ENCODE peak calls at places on chromosomes 1 and 21, in eight cellular contexts. P, I, H, J, V, S, L and E are unnamed samples.

GRCh38 chr1:1763657-1764621 is 14.3 kb downstream of the NADK start:
- DNase-seq in P (no peak), I (peak), H (peak), J (peak), V (peak), S (no peak), L (no peak), E (peak)

GRCh38 chr1:5140136-5140535 is 485.7 kb downstream of the AJAP1 start:
- DNase-seq in P (no peak), I (no peak), H (no peak), J (no peak), V (no peak), S (no peak), L (no peak), E (no peak)

GRCh38 chr1:26161408-26162219 is 2.7 kb downstream of the FAM110D start:
- DNase-seq in P (peak), I (peak), H (peak), J (peak), V (no peak), S (peak), L (peak), E (peak)

GRCh38 chr1:109764561-109765482 is 1.1 kb upstream of the EPS8L3 start:
- DNase-seq in P (no peak), I (no peak), H (peak), J (no peak), V (peak), S (peak), L (no peak), E (peak)

GRCh38 chr1:248818505-248819374 is 7.0 kb downstream of the SH3BP5L start:
- DNase-seq in P (no peak), I (no peak), H (no peak), J (no peak), V (peak), S (no peak), L (no peak), E (peak)

GRCh38 chr1:112389689-112390088 is 6.3 kb upstream of the CTTNBP2NL start:
- DNase-seq in P (no peak), I (no peak), H (no peak), J (no peak), V (no peak), S (no peak), L (no peak), E (no peak)

GRCh38 chr1:182385885-182386853 is 5.4 kb downstream of the GLUL start:
- DNase-seq in P (no peak), I (no peak), H (no peak), J (no peak), V (no peak), S (no peak), L (no peak), E (no peak)

GRCh38 chr1:55310517-55310927 is 95.4 kb upstream of the USP24 start:
- DNase-seq in P (no peak), I (peak), H (no peak), J (no peak), V (no peak), S (no peak), L (no peak), E (peak)

GRCh38 chr21:38787461-38788274 is 18.1 kb upstream of the ETS2 start:
- DNase-seq in P (no peak), I (peak), H (peak), J (no peak), V (peak), S (no peak), L (no peak), E (peak)

GRCh38 chr1:61223140-61223539 is 140.8 kb downstream of the NFIA start:
- DNase-seq in P (no peak), I (no peak), H (no peak), J (no peak), V (no peak), S (no peak), L (no peak), E (no peak)

GRCh38 chr1:57132993-57133614 is 167.3 kb upstream of the C8B start:
- DNase-seq in P (no peak), I (no peak), H (no peak), J (no peak), V (no peak), S (no peak), L (no peak), E (no peak)

GRCh38 chr1:72282271-72282656 is at the start of gene NEGR1:
- DNase-seq in P (peak), I (peak), H (peak), J (peak), V (peak), S (peak), L (peak), E (peak)

GRCh38 chr1:235567812-235568444 is 63.7 kb upstream of the B3GALNT2 start:
- DNase-seq in P (no peak), I (no peak), H (no peak), J (no peak), V (no peak), S (no peak), L (no peak), E (peak)

GRCh38 chr1:24957808-24958752 is 28.0 kb upstream of the RUNX3 start:
- DNase-seq in P (no peak), I (no peak), H (no peak), J (no peak), V (no peak), S (no peak), L (no peak), E (no peak)

GRCh38 chr1:230983811-230984210 is 4.9 kb downstream of the ARV1 start:
- DNase-seq in P (no peak), I (no peak), H (no peak), J (no peak), V (no peak), S (no peak), L (no peak), E (no peak)

GRCh38 chr1:9452516-9453158 is 86.6 kb upstream of the SLC25A33 start:
- DNase-seq in P (no peak), I (no peak), H (peak), J (no peak), V (no peak), S (no peak), L (no peak), E (no peak)

GRCh38 chr1:94258873-94259331 is 21.5 kb upstream of the ARHGAP29 start:
- DNase-seq in P (no peak), I (peak), H (peak), J (peak), V (peak), S (no peak), L (no peak), E (peak)

GRCh38 chr21:31195334-31196015 is 148.6 kb downstream of the TIAM1 start:
- DNase-seq in P (no peak), I (no peak), H (no peak), J (no peak), V (no peak), S (no peak), L (no peak), E (no peak)

GRCh38 chr1:41578712-41579335 is 94.3 kb upstream of the EDN2 start:
- DNase-seq in P (peak), I (peak), H (no peak), J (no peak), V (no peak), S (no peak), L (peak), E (peak)

GRCh38 chr1:32758795-32759430 is 56.3 kb upstream of the SYNC start:
- DNase-seq in P (peak), I (no peak), H (no peak), J (no peak), V (no peak), S (no peak), L (no peak), E (peak)
- H3K27ac ChIP-seq in P (no peak), I (no peak), H (peak), J (no peak), V (peak), S (peak), L (no peak), E (no peak)

GRCh38 chr1:246617768-246618167 is 51.5 kb downstream of the CNST start:
- DNase-seq in P (no peak), I (no peak), H (peak), J (no peak), V (peak), S (no peak), L (no peak), E (no peak)

GRCh38 chr1:246622035-246622652 is 55.9 kb downstream of the CNST start:
- DNase-seq in P (no peak), I (peak), H (no peak), J (no peak), V (no peak), S (no peak), L (no peak), E (no peak)

GRCh38 chr1:246613131-246613758 is 47.0 kb downstream of the CNST start:
- DNase-seq in P (no peak), I (no peak), H (no peak), J (no peak), V (no peak), S (no peak), L (no peak), E (no peak)

GRCh38 chr1:246618240-246618639 is 52.0 kb downstream of the CNST start:
- DNase-seq in P (no peak), I (no peak), H (no peak), J (no peak), V (no peak), S (no peak), L (peak), E (no peak)

GRCh38 chr1:246617156-246617555 is 50.9 kb downstream of the CNST start:
- DNase-seq in P (no peak), I (no peak), H (no peak), J (no peak), V (no peak), S (no peak), L (no peak), E (no peak)
- H3K4me3 ChIP-seq in P (no peak), I (no peak), H (no peak), J (no peak), V (no peak), S (no peak), L (no peak), E (no peak)

GRCh38 chr1:194485432-194485831 is 1299.0 kb upstream of the B3GALT2 start:
- DNase-seq in P (no peak), I (no peak), H (no peak), J (no peak), V (no peak), S (no peak), L (no peak), E (no peak)
- H3K27ac ChIP-seq in P (no peak), I (no peak), H (no peak), J (no peak), V (no peak), S (no peak), L (no peak), E (no peak)

GRCh38 chr1:243725846-243726245 is 124.2 kb downstream of the AKT3 start:
- DNase-seq in P (no peak), I (no peak), H (no peak), J (no peak), V (no peak), S (no peak), L (no peak), E (no peak)

GRCh38 chr1:243728192-243728570 is 121.9 kb downstream of the AKT3 start:
- DNase-seq in P (no peak), I (no peak), H (no peak), J (no peak), V (no peak), S (no peak), L (no peak), E (no peak)

GRCh38 chr1:243729956-243730355 is 120.1 kb downstream of the AKT3 start:
- DNase-seq in P (no peak), I (no peak), H (no peak), J (no peak), V (no peak), S (no peak), L (no peak), E (no peak)

GRCh38 chr1:243726792-243727502 is 123.1 kb downstream of the AKT3 start:
- DNase-seq in P (no peak), I (no peak), H (no peak), J (no peak), V (no peak), S (no peak), L (no peak), E (no peak)

GRCh38 chr1:243727503-243728191 is 122.4 kb downstream of the AKT3 start:
- DNase-seq in P (no peak), I (no peak), H (no peak), J (no peak), V (no peak), S (no peak), L (no peak), E (no peak)
- H3K4me3 ChIP-seq in P (no peak), I (no peak), H (no peak), J (no peak), V (no peak), S (no peak), L (no peak), E (no peak)

GRCh38 chr1:226366290-226366689 is 41.6 kb downstream of the PARP1 start:
- DNase-seq in P (no peak), I (peak), H (no peak), J (no peak), V (no peak), S (no peak), L (no peak), E (peak)
- H3K27ac ChIP-seq in P (no peak), I (no peak), H (no peak), J (no peak), V (no peak), S (no peak), L (no peak), E (no peak)

DNA sequence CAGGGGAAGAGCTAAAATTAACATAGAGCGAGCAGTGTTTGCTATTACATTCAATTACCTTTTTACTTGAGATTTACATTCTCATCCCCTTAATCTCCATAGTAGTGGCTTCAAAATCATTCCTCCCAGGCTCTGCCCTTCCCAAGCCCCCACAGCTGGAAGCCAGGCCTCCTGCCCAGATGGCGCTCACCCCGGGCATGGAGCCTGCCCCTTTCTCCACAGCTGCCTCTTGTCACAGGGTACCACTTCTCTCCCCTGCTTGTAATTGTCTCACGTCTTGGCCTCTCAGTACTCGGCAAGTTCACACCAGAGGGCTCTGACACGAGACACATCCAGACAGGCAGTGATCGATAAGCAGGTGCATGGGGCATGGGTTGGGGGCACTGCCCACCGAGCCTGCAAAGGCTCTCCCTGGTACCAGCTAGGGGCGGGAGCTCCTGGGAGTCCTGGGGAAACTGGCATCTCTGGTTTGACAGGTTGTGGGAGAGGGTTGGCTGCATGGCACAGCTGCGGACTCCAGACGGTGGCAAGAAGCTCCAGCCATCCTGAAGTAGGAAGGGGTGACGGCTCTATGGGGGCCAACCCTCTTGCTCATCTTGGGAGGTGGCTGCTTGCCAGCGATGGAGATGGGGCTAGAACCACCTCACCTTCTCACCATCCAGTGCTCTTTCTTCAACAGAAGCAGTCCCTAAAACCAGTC is 20.1 kb downstream of the CASZ1 start:
- DNase-seq in P (no peak), I (no peak), H (peak), J (no peak), V (no peak), S (no peak), L (no peak), E (no peak)
- H3K4me3 ChIP-seq in P (no peak), I (no peak), H (no peak), J (no peak), V (no peak), S (no peak), L (no peak), E (no peak)

GRCh38 chr1:51638350-51638749 is 21.5 kb downstream of the OSBPL9 start:
- DNase-seq in P (no peak), I (no peak), H (no peak), J (no peak), V (no peak), S (no peak), L (no peak), E (no peak)

GRCh38 chr1:51635611-51636010 is 18.7 kb downstream of the OSBPL9 start:
- DNase-seq in P (no peak), I (no peak), H (no peak), J (no peak), V (no peak), S (no peak), L (no peak), E (no peak)

GRCh38 chr1:51634618-51635017 is 17.7 kb downstream of the OSBPL9 start:
- DNase-seq in P (no peak), I (no peak), H (no peak), J (no peak), V (no peak), S (no peak), L (no peak), E (no peak)

GRCh38 chr1:51636765-51637522 is 20.1 kb downstream of the OSBPL9 start:
- DNase-seq in P (no peak), I (peak), H (no peak), J (peak), V (peak), S (no peak), L (no peak), E (no peak)

GRCh38 chr1:51636191-51636590 is 19.3 kb downstream of the OSBPL9 start:
- DNase-seq in P (no peak), I (no peak), H (no peak), J (no peak), V (no peak), S (no peak), L (no peak), E (no peak)
- H3K27ac ChIP-seq in P (no peak), I (no peak), H (no peak), J (peak), V (no peak), S (no peak), L (no peak), E (peak)